ENCODE peak calls at places on chromosomes 7 and 10, in ten cellular contexts. O is AG09309, P is PC-9, A is gastrocnemius medialis, L is adrenal gland, J is ovary, T is body of pancreas, M is heart left ventricle, F is A549, W is B cell. H is an unnamed sample.

GRCh38 chr10:58920655-58921003 is 255.8 kb upstream of the PHYHIPL start:
- DNase-seq in L (no peak), W (no peak), J (no peak), T (no peak), A (no peak), F (no peak), O (no peak), P (no peak), M (no peak), H (no peak)

GRCh38 chr10:94108200-94108599 is 114.5 kb downstream of the PLCE1 start:
- DNase-seq in J (no peak), W (no peak), A (no peak), F (no peak), L (no peak), P (no peak), M (no peak), T (no peak), O (peak; percentile 63), H (no peak)

GRCh38 chr7:77442631-77443420 is 26.7 kb upstream of the GSAP start:
- DNase-seq in W (no peak), M (no peak), O (no peak), P (no peak), L (no peak), T (no peak), F (no peak), A (no peak), J (no peak), H (no peak)

GRCh38 chr7:94003446-94004023 is 620 bp downstream of the BET1 start:
- DNase-seq in W (no peak), F (peak; percentile 46), T (peak; percentile 14), A (no peak), M (no peak), L (no peak), P (no peak), J (no peak), O (no peak), H (no peak)

GRCh38 chr7:19872094-19872493 is 98.7 kb upstream of the TMEM196 start:
- DNase-seq in M (no peak), T (no peak), W (no peak), A (no peak), L (no peak), J (no peak), P (no peak), F (no peak), O (no peak), H (no peak)

GRCh38 chr7:87853237-87853864 is 22.8 kb downstream of the SLC25A40 start:
- DNase-seq in W (no peak), L (no peak), F (no peak), P (no peak), A (no peak), J (no peak), T (no peak), O (peak; percentile 7), M (no peak), H (no peak)

GRCh38 chr7:43735403-43735801 is 6.1 kb upstream of the COA1 start:
- DNase-seq in A (no peak), M (no peak), L (no peak), T (no peak), W (no peak), F (no peak), J (no peak), O (no peak), P (no peak), H (no peak)

GRCh38 chr10:96417432-96417831 is 58.6 kb upstream of the OPALIN start:
- DNase-seq in A (no peak), O (no peak), F (no peak), W (no peak), P (no peak), T (no peak), L (no peak), M (no peak), J (no peak), H (no peak)

GRCh38 chr7:28784166-28784870 is 173.8 kb downstream of the TRIL start:
- DNase-seq in L (no peak), J (no peak), T (no peak), A (no peak), O (peak; percentile 14), M (no peak), F (no peak), P (no peak), W (no peak), H (no peak)

GRCh38 chr10:19634163-19634562 is 182.1 kb upstream of the PLXDC2 start:
- DNase-seq in F (no peak), O (no peak), A (no peak), L (no peak), T (no peak), P (no peak), W (no peak), J (no peak), M (no peak), H (no peak)

GRCh38 chr7:111282626-111283025 is 191.7 kb downstream of the LRRN3 start:
- DNase-seq in T (no peak), P (no peak), O (no peak), A (no peak), J (no peak), F (no peak), M (no peak), L (no peak), W (no peak), H (no peak)

GRCh38 chr7:24284699-24285506 is 913 bp downstream of the NPY start:
- DNase-seq in A (no peak), M (no peak), O (no peak), F (no peak), T (no peak), J (no peak), W (no peak), P (no peak), L (no peak), H (no peak)

GRCh38 chr10:1468777-1469176 is 268.5 kb downstream of the ADARB2 start:
- DNase-seq in F (no peak), M (no peak), T (no peak), W (no peak), A (no peak), L (no peak), J (no peak), P (no peak), O (no peak), H (no peak)

GRCh38 chr7:147400221-147400689 is 1190.3 kb upstream of the C7orf33 start:
- DNase-seq in J (no peak), A (no peak), O (peak; percentile 52), F (no peak), P (no peak), M (no peak), L (no peak), T (no peak), W (no peak), H (no peak)

GRCh38 chr10:77027576-77027975 is 610.0 kb downstream of the KCNMA1 start:
- DNase-seq in F (no peak), L (no peak), A (no peak), W (no peak), J (no peak), O (no peak), M (no peak), T (no peak), P (no peak), H (no peak)

GRCh38 chr7:92691578-92691977 is 101.4 kb upstream of the FAM133B start:
- DNase-seq in O (no peak), W (no peak), P (peak; percentile 8), L (no peak), A (no peak), M (no peak), T (no peak), F (peak; percentile 38), J (no peak), H (peak; percentile 37)
- TF ChIP-seq CTCF in O (peak; percentile 47), W (peak; percentile 74), P (peak; percentile 80), L (peak; percentile 63), A (no peak), M (peak; percentile 55), T (no peak), F (peak; percentile 72), J (no peak), H (peak; percentile 46)

DNA sequence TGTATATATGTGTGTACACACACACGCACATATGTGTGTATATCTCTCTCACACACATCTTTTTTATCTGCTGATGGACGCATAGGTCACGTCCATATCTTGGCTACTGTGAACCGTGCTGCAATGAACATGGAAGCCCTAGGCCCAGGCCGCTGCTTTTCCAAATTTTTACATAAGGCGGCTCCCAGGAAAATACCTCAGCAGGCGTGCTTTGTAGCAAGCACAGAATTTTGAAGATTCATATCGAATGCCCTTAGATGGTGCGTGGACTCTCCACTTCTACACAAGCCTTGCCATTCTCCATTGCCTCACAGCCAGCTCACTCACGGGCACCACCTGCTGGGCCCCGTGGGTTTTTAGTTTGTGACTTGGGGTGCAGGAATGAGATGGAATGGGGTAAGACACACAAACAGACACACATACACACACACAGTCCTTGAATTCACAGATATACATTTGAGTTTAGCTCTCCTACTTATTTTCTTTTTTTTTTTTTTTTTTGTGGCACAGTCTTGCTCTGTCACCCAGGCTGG is 57.9 kb upstream of the RNF32 start:
- DNase-seq in A (no peak), T (no peak), W (no peak), P (no peak), O (no peak), J (no peak), L (no peak), M (no peak), F (no peak), H (no peak)
- TF ChIP-seq CTCF in A (no peak), T (no peak), W (no peak), P (peak; percentile 34), O (no peak), J (no peak), L (no peak), M (no peak), F (no peak), H (peak; percentile 18)

GRCh38 chr7:25949672-25950487 is 202.1 kb upstream of the NFE2L3 start:
- DNase-seq in M (no peak), O (no peak), A (no peak), P (no peak), F (no peak), T (peak; percentile 73), W (no peak), J (no peak), L (peak; percentile 60), H (no peak)
- TF ChIP-seq CTCF in M (no peak), O (no peak), A (no peak), P (no peak), F (no peak), T (no peak), W (no peak), J (no peak), L (peak; percentile 18), H (peak; percentile 40)

GRCh38 chr10:100340948-100341847 is 5.8 kb upstream of the SCD start:
- DNase-seq in M (no peak), L (peak; percentile 83), W (no peak), J (no peak), P (no peak), A (peak; percentile 88), T (no peak), F (no peak), O (no peak), H (no peak)

GRCh38 chr10:100344386-100344785 is 2.6 kb upstream of the SCD start:
- DNase-seq in P (no peak), A (no peak), T (no peak), M (no peak), W (no peak), J (no peak), O (no peak), F (no peak), L (no peak), H (no peak)

GRCh38 chr10:100345570-100346330 is 1.3 kb upstream of the SCD start:
- DNase-seq in T (no peak), A (peak; percentile 74), J (peak; percentile 57), P (peak; percentile 55), L (peak; percentile 80), F (no peak), W (no peak), M (no peak), O (no peak), H (no peak)

GRCh38 chr10:100341953-100342626 is 4.9 kb upstream of the SCD start:
- DNase-seq in W (no peak), P (peak; percentile 44), J (peak; percentile 51), L (peak; percentile 81), O (no peak), T (peak; percentile 55), A (peak; percentile 61), F (peak; percentile 94), M (peak; percentile 45), H (no peak)

GRCh38 chr10:100342627-100342972 is 4.4 kb upstream of the SCD start:
- DNase-seq in A (no peak), O (no peak), J (no peak), F (no peak), P (no peak), L (no peak), W (no peak), T (no peak), M (no peak), H (no peak)
- TF ChIP-seq CTCF in A (no peak), O (no peak), J (no peak), F (no peak), P (no peak), L (no peak), W (no peak), T (no peak), M (no peak), H (no peak)

H was measured in GM12864.